ENCODE peak calls at places on chromosomes 4 and X, in eight cellular contexts. N, F, A, G, J, C, M and U are unnamed samples.

GRCh38 chr4:166323250-166323649 is 450.2 kb downstream of the TLL1 start:
- DNase-seq in N (no peak), F (no peak), A (no peak), G (no peak), J (no peak), C (no peak), M (no peak), U (no peak)

GRCh38 chrX:66233206-66233605 is 69.2 kb downstream of the HEPH start:
- DNase-seq in N (no peak), F (no peak), A (no peak), G (no peak), J (no peak), C (no peak), M (no peak), U (no peak)

GRCh38 chr4:113846433-113846832 is 84.9 kb upstream of the CAMK2D start:
- DNase-seq in N (no peak), F (no peak), A (no peak), G (no peak), J (no peak), C (no peak), M (no peak), U (no peak)

GRCh38 chr4:39023059-39023458 is 9.2 kb downstream of the TMEM156 start:
- DNase-seq in N (no peak), F (no peak), A (no peak), G (no peak), J (no peak), C (no peak), M (no peak), U (no peak)

GRCh38 chrX:117713411-117713810 is 403.2 kb downstream of the KLHL13 start:
- DNase-seq in N (no peak), F (no peak), A (no peak), G (no peak), J (no peak), C (no peak), M (no peak), U (no peak)

GRCh38 chr4:166657261-166657660 is 577.0 kb downstream of the SPOCK3 start:
- DNase-seq in N (no peak), F (peak), A (no peak), G (no peak), J (no peak), C (no peak), M (no peak), U (no peak)

GRCh38 chr4:94457692-94458106 is 6.0 kb downstream of the PDLIM5 start:
- DNase-seq in N (no peak), F (peak), A (no peak), G (peak), J (no peak), C (no peak), M (no peak), U (no peak)

GRCh38 chr4:8351931-8352367 is 82.4 kb downstream of the HTRA3 start:
- DNase-seq in N (peak), F (peak), A (no peak), G (no peak), J (no peak), C (no peak), M (no peak), U (peak)

GRCh38 chr4:40238700-40239548 is 42.1 kb downstream of the RHOH start:
- DNase-seq in N (no peak), F (no peak), A (no peak), G (no peak), J (no peak), C (no peak), M (no peak), U (no peak)

GRCh38 chr4:104732766-104733165 is 238.1 kb upstream of the CXXC4 start:
- DNase-seq in N (no peak), F (no peak), A (no peak), G (no peak), J (no peak), C (no peak), M (no peak), U (no peak)

GRCh38 chr4:86895692-86896488 is 3.7 kb upstream of the C4orf36 start:
- DNase-seq in N (no peak), F (peak), A (no peak), G (no peak), J (no peak), C (no peak), M (no peak), U (no peak)

GRCh38 chr4:109067509-109068205 is 234.8 kb downstream of the COL25A1 start:
- DNase-seq in N (no peak), F (peak), A (no peak), G (no peak), J (no peak), C (peak), M (no peak), U (no peak)

GRCh38 chr4:95544433-95545103 is 4.2 kb downstream of the UNC5C start:
- DNase-seq in N (no peak), F (peak), A (no peak), G (no peak), J (no peak), C (no peak), M (no peak), U (no peak)

GRCh38 chr4:151324449-151325319 is 721 bp downstream of the SH3D19 start:
- DNase-seq in N (peak), F (peak), A (no peak), G (peak), J (peak), C (peak), M (peak), U (peak)

GRCh38 chrX:70960728-70961127 is 29.8 kb upstream of the SLC7A3 start:
- DNase-seq in N (no peak), F (peak), A (no peak), G (no peak), J (no peak), C (no peak), M (no peak), U (no peak)

GRCh38 chrX:107629533-107629909 is 1.2 kb downstream of the PRPS1 start:
- DNase-seq in N (no peak), F (peak), A (no peak), G (no peak), J (peak), C (no peak), M (no peak), U (no peak)
- H3K4me3 ChIP-seq in N (peak), F (peak), A (peak), G (peak), J (peak), C (no peak), M (peak), U (peak)

GRCh38 chr4:146550161-146550560 is 28.4 kb upstream of the SLC10A7 start:
- DNase-seq in N (no peak), F (no peak), A (no peak), G (no peak), J (no peak), C (no peak), M (no peak), U (no peak)

GRCh38 chr4:146548443-146548842 is 26.7 kb upstream of the SLC10A7 start:
- DNase-seq in N (no peak), F (no peak), A (no peak), G (no peak), J (no peak), C (no peak), M (no peak), U (no peak)

DNA sequence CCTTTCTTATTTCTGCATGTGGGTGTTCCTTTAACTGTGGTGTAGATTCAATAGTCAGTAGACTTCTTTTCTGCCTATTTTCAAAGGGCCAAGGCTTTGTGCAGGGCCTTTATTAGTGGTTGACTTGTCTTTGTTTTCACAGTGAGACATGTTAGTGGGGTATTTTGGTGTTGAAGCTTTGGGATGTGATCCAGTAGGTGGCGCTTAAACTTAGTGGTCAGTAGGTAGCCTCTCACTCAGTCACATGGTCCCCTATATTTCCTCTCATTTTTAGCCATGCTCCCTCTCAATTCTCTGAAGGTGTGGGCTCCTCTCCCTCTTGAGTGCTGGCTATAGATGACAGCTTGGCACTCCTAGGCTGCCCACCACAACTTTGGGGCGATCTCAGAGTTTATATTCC is 23.4 kb upstream of the SLC10A7 start:
- DNase-seq in N (no peak), F (peak), A (no peak), G (no peak), J (peak), C (no peak), M (no peak), U (no peak)
- TF ChIP-seq CTCF in N (no peak), F (peak), A (peak), G (no peak), J (peak), C (no peak), M (no peak), U (no peak)

DNA sequence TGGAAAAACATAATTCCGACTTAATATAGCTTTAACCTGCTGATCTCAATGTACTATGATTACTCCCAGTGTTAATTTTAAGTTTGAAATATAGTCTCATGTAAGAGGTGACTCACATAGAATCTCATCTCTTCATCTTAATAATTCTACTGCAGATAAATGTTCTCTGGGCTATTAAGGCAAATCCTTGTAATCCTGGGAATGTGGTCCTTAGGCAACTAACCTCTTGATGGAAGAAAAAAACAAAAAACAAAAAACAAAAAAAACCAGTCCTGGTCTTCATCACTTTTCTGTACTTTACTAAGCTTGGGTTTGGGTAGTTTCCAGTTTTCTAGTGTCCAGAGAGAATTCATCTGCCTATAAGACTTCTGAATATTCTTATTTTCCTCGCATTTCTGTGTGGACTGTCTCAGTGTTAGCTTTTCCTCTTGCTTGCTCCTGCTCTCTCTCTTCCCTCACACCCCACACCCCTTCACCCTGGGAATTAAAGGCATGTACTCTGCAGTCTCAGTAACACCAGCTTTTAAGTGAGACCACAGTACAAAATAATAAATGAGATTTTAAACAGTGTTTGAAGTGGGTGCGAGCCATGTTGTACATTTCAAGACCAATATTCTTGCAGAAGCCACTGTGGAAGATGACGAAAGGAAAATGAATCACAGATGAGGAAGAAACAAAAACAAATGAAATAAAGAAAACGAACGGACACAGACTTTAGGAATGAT is 51.7 kb downstream of the HAND2 start:
- DNase-seq in N (no peak), F (no peak), A (no peak), G (no peak), J (no peak), C (no peak), M (no peak), U (no peak)
- H3K4me3 ChIP-seq in N (no peak), F (no peak), A (no peak), G (no peak), J (no peak), C (no peak), M (no peak), U (no peak)

GRCh38 chrX:34426334-34426733 is 230.8 kb downstream of the TMEM47 start:
- DNase-seq in N (no peak), F (peak), A (no peak), G (no peak), J (peak), C (no peak), M (no peak), U (no peak)
- TF ChIP-seq CTCF in N (no peak), F (peak), A (peak), G (no peak), J (peak), C (no peak), M (no peak), U (no peak)

GRCh38 chrX:12711435-12712040 is 79.7 kb upstream of the PRPS2 start:
- DNase-seq in N (no peak), F (no peak), A (no peak), G (no peak), J (no peak), C (no peak), M (no peak), U (no peak)

GRCh38 chrX:12704706-12705105 is 86.5 kb upstream of the PRPS2 start:
- DNase-seq in N (no peak), F (no peak), A (no peak), G (no peak), J (no peak), C (no peak), M (no peak), U (no peak)

GRCh38 chrX:12709047-12709446 is 82.2 kb upstream of the PRPS2 start:
- DNase-seq in N (no peak), F (no peak), A (no peak), G (no peak), J (peak), C (no peak), M (no peak), U (no peak)
- H3K4me3 ChIP-seq in N (no peak), F (no peak), A (no peak), G (no peak), J (no peak), C (no peak), M (no peak), U (no peak)

DNA sequence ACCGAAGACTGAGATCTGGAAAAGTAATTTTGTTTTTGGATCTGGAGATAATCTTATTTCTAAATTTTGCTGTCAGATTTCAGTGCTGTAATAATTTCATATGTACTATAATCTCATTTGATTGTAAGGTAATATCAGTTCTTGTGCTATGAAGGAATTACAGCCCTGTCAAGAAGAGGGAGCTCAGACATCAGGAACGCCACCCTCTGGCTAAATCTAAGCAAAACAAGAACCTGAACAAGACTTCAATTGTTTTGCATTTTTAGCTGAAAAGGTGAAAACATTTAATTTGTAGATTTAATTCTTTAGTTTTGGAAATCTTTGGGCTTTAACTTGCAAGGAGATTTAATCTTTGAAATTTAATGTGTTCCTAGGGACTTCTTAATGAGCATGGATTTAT is 525.4 kb upstream of the HS3ST1 start:
- DNase-seq in N (no peak), F (peak), A (no peak), G (no peak), J (peak), C (no peak), M (no peak), U (no peak)
- TF ChIP-seq CTCF in N (no peak), F (peak), A (no peak), G (no peak), J (peak), C (no peak), M (no peak), U (no peak)

GRCh38 chr4:121690001-121690400 is 6.8 kb downstream of the ANXA5 start:
- DNase-seq in N (no peak), F (peak), A (no peak), G (no peak), J (no peak), C (no peak), M (no peak), U (no peak)
- H3K4me3 ChIP-seq in N (no peak), F (no peak), A (no peak), G (no peak), J (no peak), C (no peak), M (no peak), U (no peak)

GRCh38 chr4:45442466-45442865 is 681.4 kb downstream of the GABRG1 start:
- DNase-seq in N (no peak), F (peak), A (no peak), G (no peak), J (peak), C (no peak), M (no peak), U (no peak)
- TF ChIP-seq CTCF in N (no peak), F (peak), A (no peak), G (no peak), J (peak), C (no peak), M (no peak), U (no peak)

GRCh38 chr4:3387154-3387942 is 54.4 kb upstream of the HGFAC start:
- DNase-seq in N (no peak), F (no peak), A (no peak), G (no peak), J (peak), C (no peak), M (no peak), U (no peak)
- H3K4me3 ChIP-seq in N (no peak), F (no peak), A (no peak), G (peak), J (no peak), C (no peak), M (no peak), U (peak)